ENCODE peak calls at places on chromosomes 3 and 15, in eight cellular contexts. One of them, this sample, is unnamed. For H3K4me1, the result is how much of the 10 kb centered on the place peaks cover.

GRCh38 chr3:172522871-172523818 is at the start of gene TNFSF10:
- DNase-seq in PC-3: peak
- DNase-seq in endothelial cell of umbilical vein: peak
- DNase-seq in IMR-90: peak
- DNase-seq in fibroblast of lung: peak
- DNase-seq in OCI-LY7: peak
- DNase-seq in neuronal stem cell: no peak
- DNase-seq in HCT116: no peak
- DNase-seq in this sample: peak

GRCh38 chr15:75731248-75732100 is 18.8 kb upstream of the CSPG4 start:
- DNase-seq in HCT116: no peak
- DNase-seq in PC-3: no peak
- DNase-seq in neuronal stem cell: no peak
- DNase-seq in IMR-90: peak
- DNase-seq in OCI-LY7: no peak
- DNase-seq in endothelial cell of umbilical vein: no peak
- DNase-seq in fibroblast of lung: no peak
- DNase-seq in this sample: no peak

GRCh38 chr3:58635371-58636285 is 30.9 kb downstream of the FAM3D start:
- DNase-seq in OCI-LY7: no peak
- DNase-seq in fibroblast of lung: no peak
- DNase-seq in IMR-90: no peak
- DNase-seq in endothelial cell of umbilical vein: no peak
- DNase-seq in HCT116: no peak
- DNase-seq in PC-3: no peak
- DNase-seq in neuronal stem cell: no peak
- DNase-seq in this sample: no peak

GRCh38 chr15:85615930-85616329 is 178.8 kb downstream of the KLHL25 start:
- DNase-seq in fibroblast of lung: peak
- DNase-seq in neuronal stem cell: no peak
- DNase-seq in HCT116: peak
- DNase-seq in PC-3: peak
- DNase-seq in IMR-90: peak
- DNase-seq in OCI-LY7: peak
- DNase-seq in endothelial cell of umbilical vein: peak
- DNase-seq in this sample: no peak

GRCh38 chr3:108132727-108133373 is 42.0 kb upstream of the CD47 start:
- DNase-seq in OCI-LY7: no peak
- DNase-seq in PC-3: peak
- DNase-seq in neuronal stem cell: no peak
- DNase-seq in IMR-90: peak
- DNase-seq in fibroblast of lung: peak
- DNase-seq in HCT116: peak
- DNase-seq in endothelial cell of umbilical vein: peak
- DNase-seq in this sample: peak

GRCh38 chr3:57918123-57918837 is 89.9 kb upstream of the FLNB start:
- DNase-seq in neuronal stem cell: no peak
- DNase-seq in IMR-90: peak
- DNase-seq in HCT116: no peak
- DNase-seq in endothelial cell of umbilical vein: no peak
- DNase-seq in PC-3: peak
- DNase-seq in fibroblast of lung: peak
- DNase-seq in OCI-LY7: no peak
- DNase-seq in this sample: no peak

GRCh38 chr15:32717290-32718081 is at the start of gene GREM1:
- DNase-seq in HCT116: no peak
- DNase-seq in endothelial cell of umbilical vein: no peak
- DNase-seq in OCI-LY7: no peak
- DNase-seq in fibroblast of lung: peak
- DNase-seq in neuronal stem cell: peak
- DNase-seq in IMR-90: peak
- DNase-seq in PC-3: no peak
- DNase-seq in this sample: no peak

GRCh38 chr3:71062920-71063767 is 520.4 kb downstream of the FOXP1 start:
- DNase-seq in HCT116: no peak
- DNase-seq in endothelial cell of umbilical vein: peak
- DNase-seq in PC-3: peak
- DNase-seq in fibroblast of lung: peak
- DNase-seq in IMR-90: peak
- DNase-seq in OCI-LY7: no peak
- DNase-seq in neuronal stem cell: no peak
- DNase-seq in this sample: no peak

GRCh38 chr3:16665282-16665741 is 60.1 kb upstream of the DAZL start:
- DNase-seq in IMR-90: no peak
- DNase-seq in endothelial cell of umbilical vein: no peak
- DNase-seq in neuronal stem cell: no peak
- DNase-seq in PC-3: peak
- DNase-seq in fibroblast of lung: no peak
- DNase-seq in HCT116: peak
- DNase-seq in OCI-LY7: no peak
- DNase-seq in this sample: peak

GRCh38 chr3:173799073-173799830 is 401.7 kb downstream of the NLGN1 start:
- DNase-seq in OCI-LY7: no peak
- DNase-seq in neuronal stem cell: no peak
- DNase-seq in PC-3: no peak
- DNase-seq in endothelial cell of umbilical vein: no peak
- DNase-seq in HCT116: no peak
- DNase-seq in fibroblast of lung: no peak
- DNase-seq in IMR-90: no peak
- DNase-seq in this sample: no peak

GRCh38 chr3:197181751-197182150 is 116.7 kb downstream of the DLG1 start:
- DNase-seq in endothelial cell of umbilical vein: no peak
- DNase-seq in OCI-LY7: no peak
- DNase-seq in PC-3: no peak
- DNase-seq in HCT116: no peak
- DNase-seq in neuronal stem cell: no peak
- DNase-seq in fibroblast of lung: peak
- DNase-seq in IMR-90: peak
- DNase-seq in this sample: no peak

GRCh38 chr15:89656116-89656815 is 999 bp upstream of the KIF7 start:
- DNase-seq in endothelial cell of umbilical vein: no peak
- DNase-seq in fibroblast of lung: peak
- DNase-seq in PC-3: peak
- DNase-seq in IMR-90: peak
- DNase-seq in neuronal stem cell: no peak
- DNase-seq in HCT116: no peak
- DNase-seq in OCI-LY7: no peak
- DNase-seq in this sample: no peak

DNA sequence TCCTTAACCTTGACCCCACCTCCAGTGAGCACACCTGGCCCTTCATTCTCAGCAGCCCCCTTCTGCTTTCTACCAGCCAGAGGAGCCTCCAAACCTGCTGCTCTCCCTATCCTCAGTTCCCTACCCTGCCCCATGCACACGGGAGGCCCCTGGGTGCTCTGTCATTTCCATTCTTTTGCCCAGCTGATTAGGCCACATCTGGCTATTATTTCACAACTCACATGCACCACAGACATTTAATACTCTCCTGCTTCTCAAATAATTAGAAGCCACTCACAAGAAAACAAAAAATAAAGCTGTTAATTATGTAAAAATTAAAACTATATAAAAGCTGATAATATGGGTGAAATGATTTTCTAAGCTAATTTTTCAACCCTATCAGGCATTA is 50.7 kb downstream of the MYLK start:
- DNase-seq in PC-3: no peak
- DNase-seq in endothelial cell of umbilical vein: no peak
- DNase-seq in IMR-90: no peak
- DNase-seq in fibroblast of lung: no peak
- DNase-seq in neuronal stem cell: no peak
- DNase-seq in OCI-LY7: no peak
- DNase-seq in HCT116: no peak
- DNase-seq in this sample: no peak
- H3K4me1 ChIP-seq in PC-3: under half
- H3K4me1 ChIP-seq in endothelial cell of umbilical vein: under half
- H3K4me1 ChIP-seq in IMR-90: under half
- H3K4me1 ChIP-seq in fibroblast of lung: under half
- H3K4me1 ChIP-seq in neuronal stem cell: under half
- H3K4me1 ChIP-seq in OCI-LY7: under half
- H3K4me1 ChIP-seq in HCT116: under half
- H3K4me1 ChIP-seq in this sample: under half

GRCh38 chr15:58520464-58520863 is 88.7 kb downstream of the LIPC start:
- DNase-seq in PC-3: no peak
- DNase-seq in fibroblast of lung: no peak
- DNase-seq in IMR-90: no peak
- DNase-seq in HCT116: no peak
- DNase-seq in endothelial cell of umbilical vein: peak
- DNase-seq in neuronal stem cell: no peak
- DNase-seq in OCI-LY7: no peak
- DNase-seq in this sample: no peak

GRCh38 chr15:58517252-58517681 is 85.5 kb downstream of the LIPC start:
- DNase-seq in OCI-LY7: no peak
- DNase-seq in fibroblast of lung: no peak
- DNase-seq in endothelial cell of umbilical vein: peak
- DNase-seq in HCT116: peak
- DNase-seq in neuronal stem cell: no peak
- DNase-seq in PC-3: no peak
- DNase-seq in IMR-90: no peak
- DNase-seq in this sample: no peak

GRCh38 chr15:58518626-58519025 is 86.8 kb downstream of the LIPC start:
- DNase-seq in PC-3: no peak
- DNase-seq in endothelial cell of umbilical vein: no peak
- DNase-seq in HCT116: no peak
- DNase-seq in neuronal stem cell: no peak
- DNase-seq in OCI-LY7: no peak
- DNase-seq in fibroblast of lung: no peak
- DNase-seq in IMR-90: no peak
- DNase-seq in this sample: no peak

GRCh38 chr15:58515807-58516206 is 84.0 kb downstream of the LIPC start:
- DNase-seq in endothelial cell of umbilical vein: no peak
- DNase-seq in HCT116: no peak
- DNase-seq in IMR-90: no peak
- DNase-seq in fibroblast of lung: no peak
- DNase-seq in PC-3: no peak
- DNase-seq in neuronal stem cell: no peak
- DNase-seq in OCI-LY7: peak
- DNase-seq in this sample: no peak

DNA sequence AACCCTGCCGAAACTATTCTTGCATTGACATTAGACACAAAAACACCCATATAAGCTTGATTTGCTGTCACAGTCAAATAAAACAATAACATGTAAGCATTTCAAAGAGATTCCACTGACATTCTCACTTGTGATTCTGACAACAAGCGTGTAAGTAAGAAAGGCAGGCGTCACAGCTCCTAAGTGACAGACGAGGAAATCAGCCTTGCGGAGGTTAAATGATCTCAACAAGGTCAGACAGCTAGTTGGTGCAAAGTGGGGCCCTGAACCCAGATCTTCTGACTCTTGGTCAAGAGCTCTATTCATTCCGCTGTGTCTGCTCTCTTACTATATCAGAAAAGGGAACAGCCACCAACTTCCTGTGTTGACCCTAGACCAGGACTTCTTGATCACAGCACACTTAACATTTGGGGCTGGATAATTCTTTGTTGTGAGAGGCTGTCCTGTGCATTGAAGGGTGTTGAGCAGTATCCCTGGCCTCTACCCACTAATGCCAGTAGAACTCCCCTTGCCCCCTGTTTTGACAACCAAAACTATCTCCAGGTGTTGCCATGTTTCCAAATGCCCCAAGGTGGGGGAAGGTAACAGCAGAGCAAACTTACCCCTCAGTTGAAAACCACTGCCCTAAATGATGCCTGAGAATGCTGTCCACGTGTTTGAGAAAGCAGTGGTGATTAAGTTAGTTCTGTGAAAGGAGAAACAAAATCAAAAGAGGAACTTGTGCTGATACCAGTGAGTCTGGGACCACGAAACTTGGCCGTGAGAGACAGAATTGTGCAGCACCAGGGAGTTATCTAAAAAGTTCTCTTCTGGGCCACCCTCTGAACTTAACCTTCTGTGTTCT is 86.1 kb downstream of the LIPC start:
- DNase-seq in PC-3: no peak
- DNase-seq in IMR-90: no peak
- DNase-seq in OCI-LY7: peak
- DNase-seq in neuronal stem cell: no peak
- DNase-seq in endothelial cell of umbilical vein: no peak
- DNase-seq in fibroblast of lung: no peak
- DNase-seq in HCT116: no peak
- DNase-seq in this sample: no peak
- H3K4me3 ChIP-seq in PC-3: no peak
- H3K4me3 ChIP-seq in IMR-90: no peak
- H3K4me3 ChIP-seq in OCI-LY7: no peak
- H3K4me3 ChIP-seq in neuronal stem cell: no peak
- H3K4me3 ChIP-seq in endothelial cell of umbilical vein: no peak
- H3K4me3 ChIP-seq in fibroblast of lung: no peak
- H3K4me3 ChIP-seq in HCT116: no peak
- H3K4me3 ChIP-seq in this sample: no peak

DNA sequence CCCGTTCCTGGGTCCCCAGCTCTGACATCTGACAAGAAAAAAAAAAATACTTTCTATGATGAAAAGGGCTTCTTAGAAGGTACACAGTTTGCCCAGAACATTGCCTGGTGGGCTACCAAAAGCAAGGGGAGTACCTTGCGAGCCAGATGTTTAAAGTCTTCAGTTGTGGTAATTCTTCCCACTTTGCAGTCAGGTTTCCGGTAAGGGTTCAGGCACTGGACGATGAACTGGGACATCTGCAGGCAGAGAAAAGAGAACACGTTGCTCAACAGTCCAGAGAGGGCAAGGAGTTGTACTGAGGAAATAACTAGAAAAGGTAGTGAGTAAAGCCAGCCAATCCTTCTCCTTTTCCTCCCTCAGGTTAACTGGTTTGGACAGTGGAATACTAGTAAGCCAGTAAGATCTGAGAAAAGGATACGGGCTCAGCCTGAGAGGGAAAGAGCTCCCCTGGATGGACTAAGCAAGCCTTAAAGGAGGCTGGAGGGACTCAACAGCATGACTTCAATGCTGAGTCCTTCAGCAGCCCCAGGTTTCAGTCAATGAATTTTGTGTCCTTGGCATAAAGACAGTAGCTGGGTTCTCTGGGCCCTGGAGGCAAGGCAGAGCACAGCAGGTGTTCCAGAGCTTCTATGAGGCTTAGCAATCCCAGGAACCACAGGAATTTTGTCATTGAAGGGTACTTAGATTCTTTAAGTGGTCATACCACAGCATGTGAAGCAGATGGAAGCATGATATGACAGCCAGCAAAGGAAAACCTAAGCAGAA is 38.2 kb downstream of the NBEAL2 start:
- DNase-seq in IMR-90: peak
- DNase-seq in fibroblast of lung: peak
- DNase-seq in endothelial cell of umbilical vein: no peak
- DNase-seq in neuronal stem cell: no peak
- DNase-seq in PC-3: no peak
- DNase-seq in HCT116: no peak
- DNase-seq in OCI-LY7: no peak
- DNase-seq in this sample: no peak
- H3K4me2 ChIP-seq in IMR-90: no peak
- H3K4me2 ChIP-seq in fibroblast of lung: no peak
- H3K4me2 ChIP-seq in endothelial cell of umbilical vein: no peak
- H3K4me2 ChIP-seq in neuronal stem cell: no peak
- H3K4me2 ChIP-seq in PC-3: no peak
- H3K4me2 ChIP-seq in HCT116: no peak
- H3K4me2 ChIP-seq in OCI-LY7: peak
- H3K4me2 ChIP-seq in this sample: no peak

DNA sequence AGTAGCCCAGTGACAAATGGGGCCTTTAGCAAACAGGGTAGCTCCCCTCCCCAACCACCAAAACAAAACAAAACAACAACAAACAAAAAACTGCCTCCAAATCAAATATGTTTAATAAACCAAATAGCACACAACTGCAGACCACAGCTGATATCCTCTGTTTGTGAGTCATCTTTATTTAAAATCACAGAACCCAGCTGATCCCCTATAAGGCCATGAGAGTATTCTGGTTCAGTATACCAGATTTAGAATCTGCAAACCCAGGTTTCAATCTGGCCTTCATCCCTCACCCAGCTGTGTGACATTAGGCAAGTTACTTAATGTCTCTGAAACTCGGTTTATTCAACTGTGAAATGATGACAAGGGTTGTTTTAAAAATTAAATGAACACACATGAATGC is 124.5 kb downstream of the SUCLG2 start:
- DNase-seq in endothelial cell of umbilical vein: no peak
- DNase-seq in fibroblast of lung: peak
- DNase-seq in PC-3: no peak
- DNase-seq in OCI-LY7: no peak
- DNase-seq in neuronal stem cell: no peak
- DNase-seq in HCT116: no peak
- DNase-seq in IMR-90: peak
- DNase-seq in this sample: no peak
- H3K4me1 ChIP-seq in endothelial cell of umbilical vein: under half
- H3K4me1 ChIP-seq in fibroblast of lung: under half
- H3K4me1 ChIP-seq in PC-3: under half
- H3K4me1 ChIP-seq in OCI-LY7: under half
- H3K4me1 ChIP-seq in neuronal stem cell: under half
- H3K4me1 ChIP-seq in HCT116: under half
- H3K4me1 ChIP-seq in IMR-90: under half
- H3K4me1 ChIP-seq in this sample: under half

This sample was measured in PC-9.